ENCODE peak calls at places on chromosome 12, in nine cellular contexts. T, Y, U, J, X, F, M, R and A are unnamed samples.
A peak's percentile ranks its signal among the peaks of the same experiment; 100 is the strongest.

GRCh38 chr12:25107920-25108319 is 87.0 kb downstream of the DNAI7 start:
- DNase-seq in T (no peak), Y (no peak), U (no peak), J (no peak), X (no peak), F (no peak), M (no peak), R (no peak), A (no peak)

GRCh38 chr12:6089041-6089823 is 35.2 kb downstream of the VWF start:
- DNase-seq in T (peak; percentile 13), Y (no peak), U (peak; percentile 39), J (peak; percentile 71), X (peak; percentile 33), F (no peak), M (no peak), R (no peak), A (no peak)

GRCh38 chr12:71162832-71163711 is 5.3 kb upstream of the TSPAN8 start:
- DNase-seq in T (no peak), Y (no peak), U (no peak), J (no peak), X (no peak), F (no peak), M (no peak), R (no peak), A (no peak)

GRCh38 chr12:119684730-119685129 is 16.8 kb downstream of the PRKAB1 start:
- DNase-seq in T (no peak), Y (no peak), U (no peak), J (no peak), X (no peak), F (no peak), M (no peak), R (peak; percentile 69), A (no peak)

GRCh38 chr12:124114316-124114715 is 141.3 kb downstream of the ZNF664 start:
- DNase-seq in T (no peak), Y (no peak), U (no peak), J (no peak), X (no peak), F (no peak), M (no peak), R (no peak), A (no peak)

GRCh38 chr12:113041560-113041959 is 15.0 kb upstream of the DTX1 start:
- DNase-seq in T (no peak), Y (no peak), U (no peak), J (no peak), X (no peak), F (no peak), M (no peak), R (no peak), A (no peak)

GRCh38 chr12:130350715-130351114 is 13.0 kb downstream of the PIWIL1 start:
- DNase-seq in T (no peak), Y (no peak), U (no peak), J (no peak), X (no peak), F (no peak), M (no peak), R (no peak), A (no peak)

GRCh38 chr12:109844983-109845841 is 12.0 kb upstream of the TRPV4 start:
- DNase-seq in T (peak; percentile 96), Y (peak; percentile 86), U (peak; percentile 91), J (peak; percentile 95), X (peak; percentile 71), F (no peak), M (peak; percentile 88), R (peak; percentile 77), A (peak; percentile 93)

GRCh38 chr12:18101043-18101442 is 11.1 kb upstream of the RERGL start:
- DNase-seq in T (no peak), Y (no peak), U (no peak), J (no peak), X (no peak), F (no peak), M (peak; percentile 76), R (no peak), A (no peak)

GRCh38 chr12:42686514-42687172 is 97.1 kb upstream of the PRICKLE1 start:
- DNase-seq in T (no peak), Y (no peak), U (no peak), J (no peak), X (no peak), F (no peak), M (no peak), R (no peak), A (no peak)

GRCh38 chr12:19965196-19966038 is 402.9 kb upstream of the PDE3A start:
- DNase-seq in T (no peak), Y (no peak), U (no peak), J (no peak), X (no peak), F (no peak), M (no peak), R (no peak), A (no peak)

GRCh38 chr12:57367121-57367520 is 63.7 kb downstream of the R3HDM2 start:
- DNase-seq in T (no peak), Y (no peak), U (no peak), J (no peak), X (no peak), F (no peak), M (no peak), R (no peak), A (no peak)

GRCh38 chr12:119911147-119911546 is 34.0 kb upstream of the CIT start:
- DNase-seq in T (no peak), Y (no peak), U (no peak), J (no peak), X (peak; percentile 60), F (no peak), M (no peak), R (peak; percentile 38), A (no peak)

GRCh38 chr12:23810327-23810902 is 139.1 kb downstream of the SOX5 start:
- DNase-seq in T (no peak), Y (no peak), U (no peak), J (no peak), X (no peak), F (no peak), M (no peak), R (no peak), A (no peak)

GRCh38 chr12:114812858-114813761 is 129.1 kb upstream of the TBX3 start:
- DNase-seq in T (peak; percentile 22), Y (no peak), U (no peak), J (no peak), X (peak; percentile 57), F (no peak), M (no peak), R (no peak), A (no peak)

DNA sequence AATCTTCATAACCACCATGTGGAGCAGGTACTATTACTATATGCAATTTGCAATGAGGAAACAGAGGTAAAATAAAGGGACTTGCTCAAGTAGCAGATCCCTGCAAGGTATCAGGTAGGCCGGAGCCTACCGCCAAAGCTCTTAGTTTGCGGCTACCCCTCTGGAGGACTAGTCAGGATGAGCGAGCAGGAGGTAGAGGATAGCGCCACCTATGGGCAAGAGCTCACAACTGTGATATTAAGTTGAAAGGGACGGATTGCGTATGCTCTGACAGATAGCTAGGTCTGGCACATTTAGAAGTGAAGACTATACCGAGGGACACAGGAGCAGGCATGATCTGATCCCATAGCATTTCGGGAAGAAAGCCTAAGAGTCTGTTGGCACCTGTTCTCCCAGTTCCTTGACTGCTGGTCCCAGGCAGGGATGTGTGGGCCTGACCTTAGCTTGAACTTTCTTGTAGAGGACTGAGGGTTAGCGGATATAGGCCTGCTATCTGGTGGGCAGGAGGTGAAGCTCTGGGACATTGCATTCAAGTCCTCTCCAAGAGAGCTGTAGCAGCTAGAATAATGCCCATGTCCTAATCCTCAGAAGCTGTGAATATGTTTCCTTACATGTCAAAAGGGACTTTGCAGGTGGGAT is 48.0 kb downstream of the SLC17A8 start:
- DNase-seq in T (peak; percentile 72), Y (no peak), U (no peak), J (peak; percentile 93), X (peak; percentile 27), F (no peak), M (peak; percentile 69), R (peak; percentile 12), A (no peak)
- TF ChIP-seq CTCF in T (peak; percentile 72), Y (peak; percentile 11), U (no peak), J (peak; percentile 89), X (peak; percentile 54), F (peak; percentile 73), M (peak; percentile 84), R (peak; percentile 29), A (no peak)

DNA sequence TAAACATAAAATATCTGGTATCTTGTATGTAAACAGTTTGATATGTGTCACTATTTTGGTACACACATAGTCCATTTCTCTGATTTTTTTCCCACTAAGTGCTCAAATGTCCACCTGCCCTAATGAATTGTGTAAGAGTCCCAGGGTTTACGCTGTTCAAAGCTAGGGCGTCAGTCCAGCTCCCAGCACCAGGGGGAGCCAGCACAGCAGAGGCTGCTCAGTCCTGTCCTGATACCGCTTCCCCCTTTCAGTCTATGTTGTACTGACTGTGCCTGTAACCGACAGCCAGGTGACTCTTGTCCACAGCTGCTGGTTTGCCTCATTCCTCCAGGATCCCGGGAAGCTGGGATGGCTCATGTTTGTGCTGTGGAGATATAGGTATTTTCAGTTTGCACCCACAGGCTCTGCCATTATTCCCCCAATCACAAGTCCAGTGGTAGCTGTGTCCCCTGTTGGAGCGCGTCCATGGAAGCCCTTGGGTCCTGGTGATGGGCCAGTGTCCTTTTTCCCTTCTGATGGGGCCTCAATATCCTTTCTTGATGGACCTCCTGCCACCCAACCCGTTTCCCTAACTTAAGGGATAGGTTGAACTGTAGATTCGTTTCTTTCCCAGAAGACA is 242.0 kb downstream of the NEDD1 start:
- DNase-seq in T (peak; percentile 77), Y (peak; percentile 19), U (no peak), J (peak; percentile 84), X (no peak), F (no peak), M (peak; percentile 65), R (peak; percentile 2), A (peak; percentile 23)
- TF ChIP-seq CTCF in T (peak; percentile 74), Y (peak; percentile 33), U (peak; percentile 48), J (peak; percentile 95), X (peak; percentile 77), F (peak; percentile 80), M (peak; percentile 90), R (peak; percentile 43), A (no peak)

GRCh38 chr12:122190842-122191668 is 8.1 kb downstream of the LRRC43 start:
- DNase-seq in T (peak; percentile 75), Y (peak; percentile 57), U (no peak), J (peak; percentile 91), X (peak; percentile 50), F (no peak), M (peak; percentile 79), R (peak; percentile 66), A (no peak)
- TF ChIP-seq CTCF in T (peak; percentile 73), Y (peak; percentile 83), U (peak; percentile 68), J (peak; percentile 91), X (peak; percentile 88), F (peak; percentile 83), M (peak; percentile 92), R (peak; percentile 90), A (no peak)

GRCh38 chr12:12608557-12608957 is 3.1 kb upstream of the CREBL2 start:
- DNase-seq in T (no peak), Y (no peak), U (no peak), J (no peak), X (peak; percentile 12), F (no peak), M (peak; percentile 12), R (peak; percentile 33), A (no peak)
- TF ChIP-seq CTCF in T (no peak), Y (no peak), U (no peak), J (peak; percentile 10), X (no peak), F (peak; percentile 29), M (peak; percentile 33), R (no peak), A (no peak)

GRCh38 chr12:54398995-54399793 is 14.7 kb upstream of the ZNF385A start:
- DNase-seq in T (peak; percentile 91), Y (peak; percentile 88), U (peak; percentile 94), J (peak; percentile 94), X (peak; percentile 84), F (no peak), M (peak; percentile 76), R (peak; percentile 87), A (peak; percentile 92)
- TF ChIP-seq CTCF in T (peak; percentile 97), Y (peak; percentile 99), U (peak; percentile 98), J (peak; percentile 99), X (peak; percentile 100), F (peak; percentile 98), M (peak; percentile 99), R (peak; percentile 100), A (no peak)